ENCODE peak calls at places on chromosomes 6 and 20, in five cellular contexts. M, X, L, B and J are unnamed samples.

GRCh38 chr6:119966484-119966883 is 616.9 kb upstream of the MAN1A1 start:
- DNase-seq in M (peak; percentile 46), X (no peak), L (no peak), B (no peak), J (no peak)

GRCh38 chr6:114007451-114007953 is 36.6 kb upstream of the HDAC2 start:
- DNase-seq in M (no peak), X (no peak), L (no peak), B (no peak), J (no peak)

GRCh38 chr6:142030115-142030619 is 102.6 kb upstream of the GJE1 start:
- DNase-seq in M (no peak), X (no peak), L (no peak), B (no peak), J (no peak)

GRCh38 chr6:82013561-82014275 is 233.8 kb downstream of the IBTK start:
- DNase-seq in M (no peak), X (no peak), L (no peak), B (no peak), J (no peak)

GRCh38 chr20:53949319-53949839 is 121.0 kb downstream of the BCAS1 start:
- DNase-seq in M (no peak), X (peak; percentile 40), L (no peak), B (peak; percentile 47), J (peak; percentile 75)

GRCh38 chr6:40791004-40791403 is 203.8 kb upstream of the LRFN2 start:
- DNase-seq in M (peak; percentile 99), X (no peak), L (no peak), B (no peak), J (no peak)

GRCh38 chr6:92979281-92979680 is 440.1 kb downstream of the EPHA7 start:
- DNase-seq in M (no peak), X (no peak), L (no peak), B (no peak), J (no peak)

GRCh38 chr6:138405816-138406403 is 1.9 kb downstream of the HEBP2 start:
- DNase-seq in M (no peak), X (no peak), L (no peak), B (no peak), J (no peak)

GRCh38 chr20:1417273-1417672 is 24.4 kb upstream of the FKBP1A start:
- DNase-seq in M (peak; percentile 72), X (no peak), L (no peak), B (no peak), J (no peak)

GRCh38 chr6:160678230-160678629 is 14.2 kb upstream of the LPA start:
- DNase-seq in M (no peak), X (no peak), L (no peak), B (no peak), J (no peak)

GRCh38 chr6:8143945-8144344 is 41.6 kb upstream of the EEF1E1 start:
- DNase-seq in M (no peak), X (no peak), L (no peak), B (no peak), J (no peak)

GRCh38 chr6:25601797-25602679 is 50.0 kb upstream of the SCGN start:
- DNase-seq in M (no peak), X (peak; percentile 24), L (no peak), B (no peak), J (no peak)

GRCh38 chr6:90859056-90859455 is 272.2 kb upstream of the MAP3K7 start:
- DNase-seq in M (no peak), X (no peak), L (no peak), B (no peak), J (no peak)

GRCh38 chr20:1569417-1569861 is 11.9 kb upstream of the SIRPD start:
- DNase-seq in M (no peak), X (peak; percentile 0), L (no peak), B (no peak), J (no peak)

GRCh38 chr6:11354019-11354418 is 121.6 kb upstream of the NEDD9 start:
- DNase-seq in M (no peak), X (peak; percentile 27), L (no peak), B (no peak), J (no peak)

GRCh38 chr6:50390416-50390815 is 322.9 kb upstream of the TFAP2D start:
- DNase-seq in M (no peak), X (no peak), L (no peak), B (no peak), J (no peak)

GRCh38 chr6:154485784-154486183 is 24.7 kb downstream of the CNKSR3 start:
- DNase-seq in M (no peak), X (no peak), L (no peak), B (no peak), J (no peak)

GRCh38 chr6:106882601-106883518 is 91.7 kb downstream of the CD24 start:
- DNase-seq in M (no peak), X (no peak), L (no peak), B (no peak), J (no peak)

GRCh38 chr20:46959821-46960220 is 65.2 kb downstream of the EYA2 start:
- DNase-seq in M (no peak), X (no peak), L (no peak), B (no peak), J (no peak)

GRCh38 chr6:26284537-26285142 is 80.4 kb upstream of the BTN3A2 start:
- DNase-seq in M (peak; percentile 72), X (peak; percentile 6), L (peak; percentile 67), B (peak; percentile 34), J (peak; percentile 57)

GRCh38 chr20:41456341-41456740 is 89.7 kb upstream of the EMILIN3 start:
- DNase-seq in M (no peak), X (no peak), L (no peak), B (no peak), J (no peak)

GRCh38 chr6:160050022-160050421 is 71.6 kb upstream of the SLC22A1 start:
- DNase-seq in M (no peak), X (no peak), L (no peak), B (no peak), J (no peak)

GRCh38 chr6:2063547-2063946 is 181.9 kb downstream of the GMDS start:
- DNase-seq in M (no peak), X (no peak), L (no peak), B (no peak), J (no peak)

GRCh38 chr6:6930223-6930880 is 177.4 kb upstream of the RREB1 start:
- DNase-seq in M (no peak), X (no peak), L (no peak), B (no peak), J (no peak)

GRCh38 chr20:8389381-8390368 is 257.6 kb downstream of the PLCB1 start:
- DNase-seq in M (no peak), X (peak; percentile 8), L (no peak), B (no peak), J (no peak)

GRCh38 chr6:113094781-113095180 is 747.7 kb downstream of the RFPL4B start:
- DNase-seq in M (no peak), X (no peak), L (no peak), B (no peak), J (no peak)

GRCh38 chr6:363909-364308 is 27.6 kb upstream of the IRF4 start:
- DNase-seq in M (no peak), X (no peak), L (peak; percentile 40), B (no peak), J (no peak)

GRCh38 chr6:123716506-123716905 is 79.8 kb upstream of the TRDN start:
- DNase-seq in M (no peak), X (no peak), L (no peak), B (no peak), J (no peak)

GRCh38 chr6:129860901-129861665 is at the start of gene TMEM244:
- DNase-seq in M (peak; percentile 75), X (no peak), L (no peak), B (no peak), J (no peak)

GRCh38 chr20:50050214-50050613 is 62.7 kb downstream of the UBE2V1 start:
- DNase-seq in M (no peak), X (no peak), L (no peak), B (no peak), J (no peak)

GRCh38 chr6:136254851-136255466 is 4.8 kb upstream of the MTFR2 start:
- DNase-seq in M (no peak), X (no peak), L (no peak), B (no peak), J (no peak)

GRCh38 chr20:24492031-24492607 is 22.7 kb downstream of the SYNDIG1 start:
- DNase-seq in M (no peak), X (no peak), L (no peak), B (no peak), J (no peak)

GRCh38 chr20:31785089-31785488 is 34.1 kb upstream of the MYLK2 start:
- DNase-seq in M (no peak), X (no peak), L (no peak), B (no peak), J (no peak)

GRCh38 chr20:31790401-31790800 is 28.8 kb upstream of the MYLK2 start:
- DNase-seq in M (no peak), X (no peak), L (no peak), B (no peak), J (no peak)

DNA sequence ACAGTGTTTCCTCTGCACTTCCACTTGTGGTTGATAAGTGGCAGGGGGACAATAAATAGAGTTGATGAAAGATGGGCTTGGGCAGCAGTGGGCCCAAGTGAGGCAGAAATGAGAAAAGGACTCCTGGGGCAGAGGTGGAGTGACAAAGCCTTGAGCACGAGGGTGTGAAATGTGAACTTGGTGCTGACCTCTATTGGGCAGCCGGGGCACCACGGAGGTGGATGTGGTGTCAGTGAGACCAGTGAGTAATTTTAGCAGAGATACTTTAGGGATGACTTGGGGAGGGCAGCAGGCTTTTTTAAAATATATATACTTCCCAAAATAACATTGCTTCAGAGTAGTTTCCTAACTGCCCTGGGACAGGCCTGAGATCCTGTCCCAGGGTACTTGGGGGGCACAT is 30.6 kb upstream of the MYLK2 start:
- DNase-seq in M (no peak), X (no peak), L (no peak), B (no peak), J (no peak)
- TF ChIP-seq CTCF in M (peak; percentile 36), X (no peak), L (peak; percentile 16), B (no peak), J (no peak)

GRCh38 chr6:157058574-157058973 is 264.7 kb downstream of the TMEM242 start:
- DNase-seq in M (no peak), X (no peak), L (no peak), B (no peak), J (peak; percentile 39)
- TF ChIP-seq CTCF in M (no peak), X (no peak), L (no peak), B (no peak), J (no peak)

DNA sequence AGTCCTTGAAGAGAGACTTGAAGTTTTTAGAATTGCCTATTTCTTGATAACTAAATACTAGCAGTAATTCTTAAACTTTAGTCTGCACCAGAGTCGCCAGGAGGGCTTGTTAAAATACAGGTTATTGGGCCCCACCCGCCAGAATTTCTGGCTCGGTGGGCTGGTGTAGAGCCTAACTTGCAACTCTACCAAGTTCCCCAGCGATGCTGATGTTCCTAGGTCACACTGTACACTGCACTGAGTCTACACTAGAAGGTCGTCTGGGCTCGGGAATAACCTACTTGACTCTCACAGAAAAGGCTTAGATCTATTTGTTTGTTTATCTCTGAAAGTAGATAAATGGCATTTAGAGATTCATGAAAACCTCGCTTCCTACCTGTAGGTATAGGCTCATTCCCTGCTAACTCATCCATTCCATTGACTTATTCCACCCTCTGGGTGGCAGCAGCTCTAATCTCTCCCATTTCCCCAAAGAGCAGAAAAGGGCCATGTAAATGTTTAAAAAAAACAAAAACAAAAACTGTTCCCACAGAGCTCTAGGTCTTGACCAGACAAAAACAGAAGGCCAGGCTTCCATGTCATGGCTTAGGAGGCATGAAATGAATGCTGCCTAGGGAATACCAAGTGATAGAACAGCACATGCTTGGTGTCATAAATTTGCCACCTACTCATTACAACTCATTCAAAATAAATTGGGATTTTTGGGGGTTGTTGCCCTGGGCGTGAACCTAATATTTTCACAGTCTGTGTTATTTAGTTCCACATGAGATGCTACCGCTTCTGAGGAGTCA is 292.1 kb downstream of the ADGB start:
- DNase-seq in M (no peak), X (no peak), L (no peak), B (no peak), J (no peak)
- TF ChIP-seq CTCF in M (no peak), X (no peak), L (no peak), B (no peak), J (no peak)

GRCh38 chr20:20369353-20370086 is 1.6 kb downstream of the INSM1 start:
- DNase-seq in M (peak; percentile 44), X (peak; percentile 55), L (no peak), B (peak; percentile 27), J (no peak)
- TF ChIP-seq CTCF in M (peak; percentile 59), X (no peak), L (peak; percentile 15), B (no peak), J (no peak)